ENCODE peak calls at places on chromosomes 13 and 19, in five cellular contexts. One of them, this sample, is unnamed.

GRCh38 chr19:3499738-3500428 is 591 bp downstream of the DOHH start:
- DNase-seq in A549: no peak
- DNase-seq in GM12878: no peak
- DNase-seq in HepG2: no peak
- DNase-seq in K562: no peak
- DNase-seq in this sample: no peak

GRCh38 chr13:30256713-30257432 is 50.5 kb downstream of the KATNAL1 start:
- DNase-seq in HepG2: no peak
- DNase-seq in GM12878: no peak
- DNase-seq in K562: no peak
- DNase-seq in A549: no peak
- DNase-seq in this sample: no peak

GRCh38 chr19:11382898-11383705 is 1.0 kb downstream of the EPOR start:
- DNase-seq in HepG2: peak; percentile 70
- DNase-seq in GM12878: no peak
- DNase-seq in A549: peak; percentile 44
- DNase-seq in K562: peak; percentile 88
- DNase-seq in this sample: peak; percentile 87

GRCh38 chr13:34926513-34926912 is 15.6 kb upstream of the NBEA start:
- DNase-seq in A549: no peak
- DNase-seq in GM12878: no peak
- DNase-seq in HepG2: no peak
- DNase-seq in K562: no peak
- DNase-seq in this sample: no peak

GRCh38 chr13:99819962-99820361 is 151.6 kb downstream of the ZIC5 start:
- DNase-seq in A549: no peak
- DNase-seq in HepG2: no peak
- DNase-seq in GM12878: no peak
- DNase-seq in K562: no peak
- DNase-seq in this sample: no peak

GRCh38 chr13:105202384-105202783 is 1333.1 kb downstream of the EFNB2 start:
- DNase-seq in GM12878: no peak
- DNase-seq in A549: no peak
- DNase-seq in HepG2: no peak
- DNase-seq in K562: no peak
- DNase-seq in this sample: no peak

GRCh38 chr19:35882074-35882832 is 13.9 kb downstream of the APLP1 start:
- DNase-seq in HepG2: peak; percentile 64
- DNase-seq in GM12878: peak; percentile 33
- DNase-seq in K562: peak; percentile 46
- DNase-seq in A549: peak; percentile 91
- DNase-seq in this sample: no peak

GRCh38 chr13:27969073-27969865 is at the start of gene CDX2:
- DNase-seq in A549: no peak
- DNase-seq in K562: no peak
- DNase-seq in GM12878: no peak
- DNase-seq in HepG2: no peak
- DNase-seq in this sample: peak; percentile 52

GRCh38 chr13:80168089-80168850 is 172.7 kb downstream of the SPRY2 start:
- DNase-seq in GM12878: no peak
- DNase-seq in A549: no peak
- DNase-seq in K562: no peak
- DNase-seq in HepG2: no peak
- DNase-seq in this sample: no peak

GRCh38 chr13:93226065-93226622 is 463 bp upstream of the GPC6 start:
- DNase-seq in GM12878: no peak
- DNase-seq in K562: no peak
- DNase-seq in A549: no peak
- DNase-seq in HepG2: peak; percentile 52
- DNase-seq in this sample: no peak

GRCh38 chr19:51079486-51080110 is 3.1 kb downstream of the KLK14 start:
- DNase-seq in HepG2: no peak
- DNase-seq in K562: no peak
- DNase-seq in A549: no peak
- DNase-seq in GM12878: no peak
- DNase-seq in this sample: no peak

GRCh38 chr13:98938801-98939200 is 39.1 kb downstream of the DOCK9 start:
- DNase-seq in HepG2: no peak
- DNase-seq in GM12878: no peak
- DNase-seq in K562: no peak
- DNase-seq in A549: no peak
- DNase-seq in this sample: peak; percentile 40

GRCh38 chr13:26616126-26616525 is 58.6 kb downstream of the WASF3 start:
- DNase-seq in K562: no peak
- DNase-seq in A549: no peak
- DNase-seq in GM12878: no peak
- DNase-seq in HepG2: no peak
- DNase-seq in this sample: no peak

GRCh38 chr13:95256086-95256485 is 45.2 kb downstream of the ABCC4 start:
- DNase-seq in GM12878: no peak
- DNase-seq in HepG2: peak; percentile 23
- DNase-seq in A549: peak; percentile 39
- DNase-seq in K562: no peak
- DNase-seq in this sample: no peak
- TF ChIP-seq ESRRA in GM12878: no peak
- TF ChIP-seq ESRRA in HepG2: no peak
- TF ChIP-seq ESRRA in A549: no peak
- TF ChIP-seq ESRRA in K562: no peak
- TF ChIP-seq ESRRA in this sample: no peak

DNA sequence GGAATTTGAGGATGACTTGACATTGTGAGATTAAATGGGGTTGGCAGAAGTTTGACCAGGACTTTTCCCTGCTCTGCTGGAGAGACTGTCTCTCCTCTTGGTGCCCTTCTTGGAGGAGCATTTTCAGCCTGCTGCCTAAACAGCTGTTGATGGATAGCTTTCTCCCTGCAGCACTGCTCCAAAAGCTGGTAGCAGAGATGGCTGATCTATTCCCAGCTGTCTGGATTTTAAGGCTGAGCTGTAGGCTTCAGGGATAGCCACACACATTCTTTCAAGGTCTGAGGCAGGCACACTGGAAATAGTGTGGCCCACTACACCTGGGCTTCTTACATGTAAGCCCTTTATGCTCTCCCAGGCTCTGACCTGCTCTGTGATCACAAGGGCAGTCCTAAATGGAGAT is 91.3 kb downstream of the MBNL2 start:
- DNase-seq in A549: no peak
- DNase-seq in GM12878: no peak
- DNase-seq in K562: no peak
- DNase-seq in HepG2: no peak
- DNase-seq in this sample: no peak
- TF ChIP-seq ESRRA in A549: no peak
- TF ChIP-seq ESRRA in GM12878: no peak
- TF ChIP-seq ESRRA in K562: no peak
- TF ChIP-seq ESRRA in HepG2: no peak
- TF ChIP-seq ESRRA in this sample: no peak

DNA sequence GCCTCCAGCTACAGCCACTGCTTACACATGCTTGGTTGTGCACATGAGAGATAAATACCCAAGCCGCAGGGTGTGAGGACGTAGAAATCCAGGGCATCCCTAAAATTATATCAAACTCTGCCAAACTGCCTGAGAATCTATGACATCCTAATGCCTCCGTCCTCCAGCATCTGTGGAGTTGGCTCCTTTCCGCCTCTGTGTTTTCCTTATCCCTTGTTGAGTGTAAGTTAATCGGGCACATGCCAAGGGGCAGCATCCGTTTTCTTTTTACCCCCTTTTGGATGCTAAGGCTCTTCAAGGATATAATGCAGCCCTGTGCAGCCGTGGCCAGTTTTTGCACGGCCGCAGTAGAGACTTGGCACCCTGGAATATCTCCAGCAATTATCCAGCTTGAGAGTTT is 66.5 kb downstream of the COL4A2 start:
- DNase-seq in K562: no peak
- DNase-seq in GM12878: no peak
- DNase-seq in A549: no peak
- DNase-seq in HepG2: no peak
- DNase-seq in this sample: no peak
- TF ChIP-seq ESRRA in K562: no peak
- TF ChIP-seq ESRRA in GM12878: no peak
- TF ChIP-seq ESRRA in A549: no peak
- TF ChIP-seq ESRRA in HepG2: no peak
- TF ChIP-seq ESRRA in this sample: no peak

GRCh38 chr19:32227561-32228165 is 117.7 kb upstream of the ZNF507 start:
- DNase-seq in GM12878: no peak
- DNase-seq in HepG2: no peak
- DNase-seq in K562: no peak
- DNase-seq in A549: no peak
- DNase-seq in this sample: peak; percentile 62
- TF ChIP-seq ESRRA in GM12878: no peak
- TF ChIP-seq ESRRA in HepG2: no peak
- TF ChIP-seq ESRRA in K562: no peak
- TF ChIP-seq ESRRA in A549: no peak
- TF ChIP-seq ESRRA in this sample: no peak

DNA sequence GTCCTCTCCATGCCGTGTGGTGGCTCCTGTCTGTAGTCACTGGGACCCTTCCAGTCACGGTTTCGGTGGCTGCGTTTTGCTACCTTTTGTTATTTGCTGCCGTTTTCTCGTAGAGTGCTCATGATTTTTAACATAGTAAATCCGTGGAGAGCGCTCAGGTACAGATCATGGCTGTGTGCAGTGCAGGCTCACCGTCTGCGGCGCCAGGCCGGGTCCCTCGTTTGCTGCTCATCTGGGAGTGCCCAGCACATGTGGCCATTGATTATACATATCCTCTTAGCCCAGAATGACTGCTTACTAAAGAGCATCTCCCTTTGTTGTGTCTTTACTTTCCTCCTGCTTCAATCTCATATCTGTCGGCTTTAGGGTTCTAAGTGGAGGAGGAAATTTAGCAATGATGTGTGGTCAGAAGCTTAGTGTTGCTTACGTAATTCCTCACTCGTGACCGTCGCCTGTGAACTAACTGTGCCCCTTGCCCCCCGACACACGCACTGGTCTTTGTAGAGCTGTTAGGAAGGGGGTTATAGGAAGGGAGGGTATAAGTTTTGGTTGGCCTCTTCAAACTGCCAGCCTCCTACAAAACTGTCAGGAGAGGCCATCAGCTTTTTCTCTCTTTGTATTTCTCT is 31.8 kb downstream of the TFDP1 start:
- DNase-seq in GM12878: no peak
- DNase-seq in HepG2: no peak
- DNase-seq in K562: no peak
- DNase-seq in A549: no peak
- DNase-seq in this sample: no peak
- TF ChIP-seq ESRRA in GM12878: no peak
- TF ChIP-seq ESRRA in HepG2: no peak
- TF ChIP-seq ESRRA in K562: no peak
- TF ChIP-seq ESRRA in A549: no peak
- TF ChIP-seq ESRRA in this sample: no peak

DNA sequence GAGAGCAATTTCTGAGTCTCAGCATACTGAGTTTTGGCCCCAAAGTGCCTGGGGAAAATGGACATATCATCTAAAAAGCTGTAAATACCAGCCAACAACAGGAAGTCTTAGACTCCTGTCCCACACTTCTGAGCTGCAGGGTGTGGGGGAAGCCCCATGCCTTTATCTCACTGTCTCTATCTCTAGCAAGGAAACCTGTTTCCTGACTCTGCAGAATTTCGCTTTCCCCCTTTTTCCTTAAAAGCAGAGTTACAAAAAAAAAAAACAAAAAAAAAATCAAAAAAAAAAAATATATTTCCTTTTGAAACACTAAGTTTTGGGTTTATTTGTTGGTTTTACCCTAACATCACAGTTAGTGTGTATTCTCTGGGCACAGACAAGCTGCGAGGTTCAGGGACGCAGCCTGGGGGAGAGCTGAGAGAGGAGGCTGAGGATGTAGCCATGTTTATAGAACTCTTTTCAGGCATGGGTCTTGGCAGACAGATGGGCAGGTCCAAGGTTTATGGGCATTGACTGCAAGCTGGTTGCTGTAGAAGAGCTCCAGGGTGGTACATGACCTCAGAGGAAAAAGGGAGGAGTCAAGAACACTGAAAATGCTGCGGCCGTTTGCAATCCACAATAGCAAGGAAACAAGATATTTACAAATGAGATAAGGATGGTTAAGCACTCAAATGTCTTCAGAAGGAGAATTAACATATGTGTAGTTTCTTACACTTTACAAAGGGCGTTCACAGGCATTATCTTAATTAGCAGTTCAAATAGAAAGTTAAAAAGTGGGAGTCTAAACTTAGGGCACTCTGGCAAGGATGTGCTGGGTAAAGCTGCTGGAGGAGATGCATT is 4.9 kb downstream of the MBNL2 start:
- DNase-seq in HepG2: no peak
- DNase-seq in GM12878: no peak
- DNase-seq in K562: peak; percentile 12
- DNase-seq in A549: no peak
- DNase-seq in this sample: no peak
- TF ChIP-seq ESRRA in HepG2: no peak
- TF ChIP-seq ESRRA in GM12878: no peak
- TF ChIP-seq ESRRA in K562: no peak
- TF ChIP-seq ESRRA in A549: no peak
- TF ChIP-seq ESRRA in this sample: no peak

GRCh38 chr13:40447857-40448256 is 218.6 kb downstream of the FOXO1 start:
- DNase-seq in A549: no peak
- DNase-seq in HepG2: no peak
- DNase-seq in GM12878: no peak
- DNase-seq in K562: no peak
- DNase-seq in this sample: no peak
- TF ChIP-seq ESRRA in A549: no peak
- TF ChIP-seq ESRRA in HepG2: no peak
- TF ChIP-seq ESRRA in GM12878: no peak
- TF ChIP-seq ESRRA in K562: no peak
- TF ChIP-seq ESRRA in this sample: no peak

DNA sequence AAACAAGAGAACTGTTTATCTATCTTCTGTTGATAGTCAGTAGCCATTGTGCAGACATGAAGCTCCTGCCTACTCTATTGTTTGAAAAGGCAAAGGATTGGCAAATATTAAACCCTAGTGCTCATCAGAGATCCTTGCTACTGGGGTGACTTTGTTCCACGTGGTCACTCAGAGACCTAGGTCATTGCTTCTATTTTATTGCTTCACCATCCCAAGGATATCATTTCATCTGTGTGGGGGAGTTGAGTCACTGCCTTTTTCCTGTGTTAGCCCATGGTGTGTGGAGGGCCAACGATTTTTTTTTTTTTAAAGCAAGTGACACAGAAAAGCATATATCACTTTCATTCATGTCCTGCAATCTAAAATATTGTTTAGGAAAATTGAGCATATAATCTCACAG is 254.1 kb upstream of the RXFP2 start:
- DNase-seq in HepG2: no peak
- DNase-seq in A549: no peak
- DNase-seq in GM12878: no peak
- DNase-seq in K562: no peak
- DNase-seq in this sample: no peak
- TF ChIP-seq ESRRA in HepG2: no peak
- TF ChIP-seq ESRRA in A549: no peak
- TF ChIP-seq ESRRA in GM12878: no peak
- TF ChIP-seq ESRRA in K562: no peak
- TF ChIP-seq ESRRA in this sample: no peak

GRCh38 chr13:64716936-64717335 is 2513.2 kb downstream of the PCDH9 start:
- DNase-seq in HepG2: no peak
- DNase-seq in A549: no peak
- DNase-seq in K562: no peak
- DNase-seq in GM12878: no peak
- DNase-seq in this sample: no peak

GRCh38 chr13:64723735-64724134 is 2506.4 kb downstream of the PCDH9 start:
- DNase-seq in GM12878: no peak
- DNase-seq in K562: no peak
- DNase-seq in HepG2: peak; percentile 62
- DNase-seq in A549: peak; percentile 33
- DNase-seq in this sample: no peak

GRCh38 chr13:64718116-64718515 is 2512.0 kb downstream of the PCDH9 start:
- DNase-seq in HepG2: no peak
- DNase-seq in K562: no peak
- DNase-seq in A549: no peak
- DNase-seq in GM12878: no peak
- DNase-seq in this sample: no peak
- TF ChIP-seq ESRRA in HepG2: no peak
- TF ChIP-seq ESRRA in K562: no peak
- TF ChIP-seq ESRRA in A549: no peak
- TF ChIP-seq ESRRA in GM12878: no peak
- TF ChIP-seq ESRRA in this sample: no peak

This sample was measured in WTC11.